ENCODE peak calls at places on chromosomes 5 and 9, in four cellular contexts. X, J, U and Y are unnamed samples.
A peak's percentile ranks its signal among the peaks of the same experiment; 100 is the strongest.

GRCh38 chr9:133524146-133524545 is 613 bp downstream of the MYMK start:
- DNase-seq in J (no peak), X (no peak), U (no peak), Y (no peak)

GRCh38 chr9:82148849-82149544 is 160.4 kb downstream of the SPATA31D1 start:
- DNase-seq in X (peak; percentile 71), J (no peak), U (peak; percentile 98), Y (peak; percentile 71)

GRCh38 chr9:114552716-114553115 is 34.9 kb upstream of the ATP6V1G1 start:
- DNase-seq in X (no peak), U (peak; percentile 27), J (no peak), Y (peak; percentile 5)

GRCh38 chr5:91030521-91031395 is 352.4 kb downstream of the ARRDC3 start:
- DNase-seq in U (peak; percentile 16), J (no peak), X (no peak), Y (no peak)

GRCh38 chr5:1524799-1525623 is 1.3 kb upstream of the LPCAT1 start:
- DNase-seq in X (no peak), J (peak; percentile 50), U (no peak), Y (no peak)

GRCh38 chr9:78144663-78145377 is 91.1 kb upstream of the CEP78 start:
- DNase-seq in X (no peak), U (peak; percentile 56), J (no peak), Y (no peak)

GRCh38 chr9:115847245-115847644 is 306.3 kb upstream of the PAPPA start:
- DNase-seq in J (no peak), X (no peak), U (peak; percentile 72), Y (peak; percentile 57)

GRCh38 chr5:168366124-168366523 is 74.7 kb downstream of the WWC1 start:
- DNase-seq in X (no peak), U (peak; percentile 88), J (no peak), Y (peak; percentile 60)

GRCh38 chr9:78548666-78549065 is 251.7 kb downstream of the PSAT1 start:
- DNase-seq in J (no peak), X (no peak), U (no peak), Y (no peak)

GRCh38 chr5:53041071-53041692 is 52.0 kb downstream of the ITGA2 start:
- DNase-seq in U (peak; percentile 69), X (no peak), J (no peak), Y (peak; percentile 43)

GRCh38 chr5:36442352-36442751 is 140.7 kb upstream of the RANBP3L start:
- DNase-seq in J (no peak), U (peak; percentile 60), X (no peak), Y (no peak)

GRCh38 chr9:69122391-69123141 is 51.5 kb upstream of the TJP2 start:
- DNase-seq in J (peak; percentile 38), U (peak; percentile 87), X (no peak), Y (peak; percentile 84)

GRCh38 chr5:159660401-159660800 is 255.9 kb upstream of the ADRA1B start:
- DNase-seq in U (peak; percentile 19), X (no peak), J (no peak), Y (no peak)

GRCh38 chr9:70256123-70256551 is 2.6 kb upstream of the SMC5 start:
- DNase-seq in U (peak; percentile 94), J (no peak), X (no peak), Y (peak; percentile 82)

GRCh38 chr5:169628891-169629290 is 8.2 kb upstream of the DOCK2 start:
- DNase-seq in J (no peak), X (no peak), U (peak; percentile 84), Y (peak; percentile 66)

GRCh38 chr9:126165755-126166154 is 160.9 kb upstream of the MVB12B start:
- DNase-seq in J (no peak), X (no peak), U (no peak), Y (no peak)

GRCh38 chr5:144406463-144406862 is 235.8 kb downstream of the KCTD16 start:
- DNase-seq in U (no peak), X (no peak), J (no peak), Y (no peak)

GRCh38 chr9:114339130-114339908 is 9.7 kb downstream of the ORM2 start:
- DNase-seq in X (peak; percentile 86), J (peak; percentile 71), U (peak; percentile 29), Y (peak; percentile 33)

GRCh38 chr9:115884846-115885245 is 268.7 kb upstream of the PAPPA start:
- DNase-seq in U (peak; percentile 23), X (no peak), J (no peak), Y (peak; percentile 2)

GRCh38 chr5:149424371-149425315 is 45.6 kb upstream of the IL17B start:
- DNase-seq in U (peak; percentile 43), X (no peak), J (no peak), Y (no peak)
- H3K4me3 ChIP-seq in U (peak overlapping the region; percentile 2), X (no peak overlapping the region), J (no peak overlapping the region), Y (peak overlapping the region; percentile 9)

GRCh38 chr5:143182901-143183820 is 220.3 kb downstream of the NR3C1 start:
- DNase-seq in J (no peak), X (no peak), U (peak; percentile 76), Y (no peak)
- TF ChIP-seq CTCF in J (no peak), X (no peak), U (no peak), Y (no peak)

GRCh38 chr9:92971776-92972175 is 24.5 kb downstream of the FGD3 start:
- DNase-seq in X (no peak), U (no peak), J (no peak), Y (no peak)

GRCh38 chr9:92974696-92975451 is 27.6 kb downstream of the FGD3 start:
- DNase-seq in U (no peak), J (no peak), X (no peak), Y (no peak)

GRCh38 chr9:92974161-92974661 is 26.9 kb downstream of the FGD3 start:
- DNase-seq in J (no peak), X (no peak), U (no peak), Y (no peak)

GRCh38 chr9:92975452-92975770 is 28.1 kb downstream of the FGD3 start:
- DNase-seq in U (no peak), J (no peak), X (no peak), Y (no peak)

GRCh38 chr9:92973700-92974099 is 26.4 kb downstream of the FGD3 start:
- DNase-seq in J (no peak), X (no peak), U (no peak), Y (no peak)
- H3K4me3 ChIP-seq in J (no peak overlapping the region), X (no peak overlapping the region), U (no peak overlapping the region), Y (no peak overlapping the region)

GRCh38 chr5:76542236-76542635 is 81.0 kb downstream of the F2RL2 start:
- DNase-seq in X (no peak), U (no peak), J (no peak), Y (no peak)

GRCh38 chr5:76542887-76543690 is 80.1 kb downstream of the F2RL2 start:
- DNase-seq in X (no peak), J (no peak), U (no peak), Y (no peak)

GRCh38 chr5:76546497-76547102 is 76.6 kb downstream of the F2RL2 start:
- DNase-seq in J (peak; percentile 11), X (no peak), U (no peak), Y (no peak)

GRCh38 chr5:76545184-76545583 is 78.0 kb downstream of the F2RL2 start:
- DNase-seq in J (no peak), U (no peak), X (no peak), Y (no peak)

DNA sequence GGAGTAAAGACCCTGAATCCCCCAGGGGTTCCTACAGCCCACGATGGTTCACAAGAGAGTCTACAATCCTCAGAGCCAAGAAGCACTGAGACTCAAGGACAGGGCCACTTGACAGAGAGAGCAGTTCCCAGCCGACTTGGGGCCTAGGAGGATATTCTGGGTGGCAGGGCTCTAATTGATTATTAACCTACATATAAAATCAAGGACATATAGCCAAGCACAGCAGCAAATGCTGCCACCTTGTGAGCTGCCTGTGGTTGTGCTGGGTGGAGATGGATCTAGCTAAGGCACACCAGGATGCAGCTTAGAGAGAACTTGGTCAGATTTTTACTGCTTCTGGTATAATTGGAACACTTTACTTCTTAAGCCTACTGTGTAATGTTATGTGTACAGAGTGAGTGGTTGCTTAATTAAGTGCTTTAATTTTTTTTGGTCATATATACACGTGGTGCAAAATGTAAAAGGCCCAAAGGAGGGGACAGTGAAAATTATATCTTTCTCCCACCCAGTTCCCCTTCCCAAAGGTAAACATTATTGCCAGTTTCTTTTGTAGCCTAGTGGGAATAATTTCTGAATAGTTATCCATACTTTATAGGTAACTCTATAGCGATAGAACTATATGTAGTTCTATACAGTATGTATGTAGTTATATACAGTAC is 78.8 kb downstream of the F2RL2 start:
- DNase-seq in U (peak; percentile 43), J (peak; percentile 61), X (peak; percentile 69), Y (peak; percentile 34)
- TF ChIP-seq CTCF in U (peak; percentile 46), J (peak; percentile 85), X (peak; percentile 82), Y (peak; percentile 66)

DNA sequence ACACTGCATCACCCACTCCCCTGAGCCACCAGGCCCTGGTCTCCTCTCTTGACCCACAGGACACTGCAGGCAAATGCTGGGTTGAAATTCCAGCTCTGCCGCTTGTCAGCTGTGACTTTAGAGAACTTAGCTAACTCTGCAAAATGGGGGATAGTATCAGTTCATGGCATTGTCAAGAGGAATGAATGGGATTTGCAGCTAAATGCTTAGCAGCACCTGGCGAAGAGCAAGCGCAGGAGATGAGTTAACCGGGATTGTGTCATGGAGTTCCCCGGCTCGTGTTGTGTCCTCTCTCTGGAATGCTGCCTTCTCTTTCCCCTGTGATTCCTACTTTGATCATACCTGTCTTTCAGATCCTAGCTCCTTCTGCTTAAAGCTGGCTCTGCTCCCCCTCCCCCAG is 67.1 kb downstream of the DAB2IP start:
- DNase-seq in X (no peak), J (no peak), U (peak; percentile 21), Y (no peak)
- H3K4me3 ChIP-seq in X (no peak overlapping the region), J (no peak overlapping the region), U (no peak overlapping the region), Y (no peak overlapping the region)

GRCh38 chr9:98974554-98974953 is 30.8 kb downstream of the COL15A1 start:
- DNase-seq in J (no peak), U (no peak), X (no peak), Y (no peak)
- TF ChIP-seq CTCF in J (no peak), U (no peak), X (no peak), Y (no peak)

DNA sequence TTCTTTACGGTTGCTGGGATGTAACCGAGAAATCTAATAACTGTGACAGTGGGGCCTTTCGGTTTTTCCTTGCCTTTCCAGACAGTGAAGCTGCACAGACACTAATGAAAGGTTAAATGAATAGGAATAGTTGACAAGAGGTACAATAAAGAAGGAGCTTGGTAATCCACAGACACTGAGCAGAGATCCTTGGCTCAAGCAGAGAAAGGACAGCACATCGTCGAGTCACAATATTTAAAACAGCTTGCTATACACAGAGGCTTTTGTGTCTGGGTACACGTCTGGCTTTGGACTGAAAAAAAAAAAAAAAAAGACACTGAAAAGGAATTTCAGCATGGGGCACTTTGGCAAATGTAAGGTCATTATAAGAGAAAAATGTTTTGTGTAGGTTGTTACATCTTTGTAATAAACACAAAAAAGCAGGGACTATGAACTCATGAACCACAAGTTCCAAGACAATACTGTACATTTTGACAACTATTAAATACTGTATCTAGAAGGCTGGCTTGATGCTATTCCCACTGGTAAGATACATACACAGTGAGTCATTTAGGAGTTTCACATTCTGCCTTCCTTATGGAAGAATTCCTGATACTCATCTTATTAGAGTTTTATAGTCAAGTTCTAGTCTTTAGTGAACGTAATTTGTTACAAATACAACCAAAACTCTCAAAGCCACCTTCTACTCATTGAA is 5.6 kb downstream of the BNC2 start:
- DNase-seq in X (no peak), U (peak; percentile 83), J (no peak), Y (peak; percentile 67)
- H3K4me3 ChIP-seq in X (peak overlapping the region; percentile 52), U (peak overlapping the region; percentile 45), J (no peak overlapping the region), Y (no peak overlapping the region)

DNA sequence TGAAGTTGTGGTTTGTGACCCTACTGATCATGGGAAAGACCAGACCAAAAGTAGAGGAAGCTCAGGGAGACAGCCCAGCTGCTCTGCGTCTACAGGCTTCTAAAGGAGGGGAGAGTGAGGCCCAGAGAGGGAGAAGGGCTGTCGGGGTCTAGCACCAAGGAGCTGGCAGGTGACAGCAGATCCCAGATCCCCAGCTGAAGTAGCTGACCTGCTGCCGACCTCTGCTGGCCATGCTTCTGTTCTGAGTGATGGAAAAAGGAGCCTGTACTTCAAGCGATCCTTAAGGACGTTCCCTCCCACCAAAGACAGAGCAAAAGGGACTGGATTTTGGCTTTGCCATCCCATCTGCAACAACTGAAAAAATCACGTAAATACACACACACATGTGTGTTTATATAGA is 22.7 kb upstream of the QSOX2 start:
- DNase-seq in U (no peak), J (peak; percentile 17), X (no peak), Y (no peak)
- TF ChIP-seq CTCF in U (no peak), J (no peak), X (no peak), Y (no peak)